ENCODE peak calls at places on chromosomes 5 and 9, in seven cellular contexts. One of them, this sample, is unnamed.

GRCh38 chr9:6080154-6080716 is 64.8 kb upstream of the RANBP6 start:
- DNase-seq in body of pancreas: peak; percentile 92
- DNase-seq in adipocyte: peak; percentile 94
- DNase-seq in MM.1S: peak; percentile 63
- DNase-seq in psoas muscle: peak; percentile 86
- DNase-seq in neuronal stem cell: peak; percentile 87
- DNase-seq in pancreas: peak; percentile 95
- DNase-seq in this sample: peak; percentile 72

GRCh38 chr5:89246252-89246651 is 363.3 kb upstream of the MEF2C start:
- DNase-seq in body of pancreas: no peak
- DNase-seq in adipocyte: no peak
- DNase-seq in MM.1S: no peak
- DNase-seq in psoas muscle: no peak
- DNase-seq in neuronal stem cell: no peak
- DNase-seq in pancreas: no peak
- DNase-seq in this sample: no peak

GRCh38 chr5:81755320-81755719 is 4.4 kb upstream of the SSBP2 start:
- DNase-seq in body of pancreas: peak; percentile 80
- DNase-seq in adipocyte: peak; percentile 92
- DNase-seq in MM.1S: no peak
- DNase-seq in psoas muscle: peak; percentile 43
- DNase-seq in neuronal stem cell: no peak
- DNase-seq in pancreas: no peak
- DNase-seq in this sample: no peak

GRCh38 chr9:98316445-98317133 is 61.1 kb upstream of the TBC1D2 start:
- DNase-seq in body of pancreas: no peak
- DNase-seq in adipocyte: no peak
- DNase-seq in MM.1S: no peak
- DNase-seq in psoas muscle: no peak
- DNase-seq in neuronal stem cell: no peak
- DNase-seq in pancreas: no peak
- DNase-seq in this sample: no peak

GRCh38 chr5:52909192-52909591 is 80.0 kb upstream of the ITGA2 start:
- DNase-seq in body of pancreas: no peak
- DNase-seq in adipocyte: no peak
- DNase-seq in MM.1S: no peak
- DNase-seq in psoas muscle: no peak
- DNase-seq in neuronal stem cell: no peak
- DNase-seq in pancreas: no peak
- DNase-seq in this sample: no peak

GRCh38 chr9:97803167-97804058 is 49.6 kb upstream of the FOXE1 start:
- DNase-seq in body of pancreas: peak; percentile 94
- DNase-seq in adipocyte: peak; percentile 74
- DNase-seq in MM.1S: peak; percentile 79
- DNase-seq in psoas muscle: peak; percentile 60
- DNase-seq in neuronal stem cell: peak; percentile 59
- DNase-seq in pancreas: peak; percentile 95
- DNase-seq in this sample: peak; percentile 77

GRCh38 chr9:130058154-130058553 is 4.4 kb downstream of the GPR107 start:
- DNase-seq in body of pancreas: no peak
- DNase-seq in adipocyte: no peak
- DNase-seq in MM.1S: peak; percentile 11
- DNase-seq in psoas muscle: no peak
- DNase-seq in neuronal stem cell: no peak
- DNase-seq in pancreas: no peak
- DNase-seq in this sample: no peak

GRCh38 chr9:113393281-113393680 is 7.8 kb downstream of the ALAD start:
- DNase-seq in body of pancreas: no peak
- DNase-seq in adipocyte: no peak
- DNase-seq in MM.1S: no peak
- DNase-seq in psoas muscle: no peak
- DNase-seq in neuronal stem cell: no peak
- DNase-seq in pancreas: no peak
- DNase-seq in this sample: no peak

GRCh38 chr5:66828551-66829421 is 232.6 kb downstream of the MAST4 start:
- DNase-seq in body of pancreas: peak; percentile 67
- DNase-seq in adipocyte: peak; percentile 78
- DNase-seq in MM.1S: peak; percentile 44
- DNase-seq in psoas muscle: no peak
- DNase-seq in neuronal stem cell: peak; percentile 56
- DNase-seq in pancreas: no peak
- DNase-seq in this sample: no peak

GRCh38 chr5:168401880-168402279 is 84.4 kb upstream of the RARS1 start:
- DNase-seq in body of pancreas: peak; percentile 37
- DNase-seq in adipocyte: no peak
- DNase-seq in MM.1S: no peak
- DNase-seq in psoas muscle: no peak
- DNase-seq in neuronal stem cell: no peak
- DNase-seq in pancreas: no peak
- DNase-seq in this sample: no peak

GRCh38 chr9:35658894-35659220 is 765 bp downstream of the CCDC107 start:
- DNase-seq in body of pancreas: peak; percentile 50
- DNase-seq in adipocyte: peak; percentile 54
- DNase-seq in MM.1S: peak; percentile 54
- DNase-seq in psoas muscle: peak; percentile 59
- DNase-seq in neuronal stem cell: no peak
- DNase-seq in pancreas: no peak
- DNase-seq in this sample: no peak

GRCh38 chr5:159217236-159217635 is 7.9 kb upstream of the RNF145 start:
- DNase-seq in body of pancreas: no peak
- DNase-seq in adipocyte: no peak
- DNase-seq in MM.1S: no peak
- DNase-seq in psoas muscle: no peak
- DNase-seq in neuronal stem cell: no peak
- DNase-seq in pancreas: no peak
- DNase-seq in this sample: no peak

GRCh38 chr5:95799181-95799835 is 23.2 kb downstream of the GLRX start:
- DNase-seq in body of pancreas: no peak
- DNase-seq in adipocyte: no peak
- DNase-seq in MM.1S: no peak
- DNase-seq in psoas muscle: no peak
- DNase-seq in neuronal stem cell: no peak
- DNase-seq in pancreas: no peak
- DNase-seq in this sample: no peak

GRCh38 chr9:136597965-136598364 is 52.1 kb upstream of the NOTCH1 start:
- DNase-seq in body of pancreas: no peak
- DNase-seq in adipocyte: no peak
- DNase-seq in MM.1S: no peak
- DNase-seq in psoas muscle: no peak
- DNase-seq in neuronal stem cell: no peak
- DNase-seq in pancreas: peak; percentile 47
- DNase-seq in this sample: no peak

GRCh38 chr5:107092695-107093094 is 578.0 kb downstream of the EFNA5 start:
- DNase-seq in body of pancreas: no peak
- DNase-seq in adipocyte: no peak
- DNase-seq in MM.1S: no peak
- DNase-seq in psoas muscle: no peak
- DNase-seq in neuronal stem cell: no peak
- DNase-seq in pancreas: no peak
- DNase-seq in this sample: no peak

GRCh38 chr5:80959768-80960442 is at the start of gene RASGRF2:
- DNase-seq in body of pancreas: no peak
- DNase-seq in adipocyte: peak; percentile 64
- DNase-seq in MM.1S: no peak
- DNase-seq in psoas muscle: peak; percentile 18
- DNase-seq in neuronal stem cell: peak; percentile 49
- DNase-seq in pancreas: no peak
- DNase-seq in this sample: no peak

GRCh38 chr5:76025069-76025468 is 58.1 kb upstream of the SV2C start:
- DNase-seq in body of pancreas: no peak
- DNase-seq in adipocyte: no peak
- DNase-seq in MM.1S: no peak
- DNase-seq in psoas muscle: no peak
- DNase-seq in neuronal stem cell: no peak
- DNase-seq in pancreas: no peak
- DNase-seq in this sample: no peak

GRCh38 chr9:33166263-33167083 is 663 bp downstream of the B4GALT1 start:
- DNase-seq in body of pancreas: no peak
- DNase-seq in adipocyte: peak; percentile 67
- DNase-seq in MM.1S: peak; percentile 22
- DNase-seq in psoas muscle: peak; percentile 58
- DNase-seq in neuronal stem cell: no peak
- DNase-seq in pancreas: peak; percentile 88
- DNase-seq in this sample: peak; percentile 35

GRCh38 chr5:171592076-171592475 is 172.6 kb downstream of the FGF18 start:
- DNase-seq in body of pancreas: no peak
- DNase-seq in adipocyte: no peak
- DNase-seq in MM.1S: no peak
- DNase-seq in psoas muscle: no peak
- DNase-seq in neuronal stem cell: no peak
- DNase-seq in pancreas: no peak
- DNase-seq in this sample: no peak

DNA sequence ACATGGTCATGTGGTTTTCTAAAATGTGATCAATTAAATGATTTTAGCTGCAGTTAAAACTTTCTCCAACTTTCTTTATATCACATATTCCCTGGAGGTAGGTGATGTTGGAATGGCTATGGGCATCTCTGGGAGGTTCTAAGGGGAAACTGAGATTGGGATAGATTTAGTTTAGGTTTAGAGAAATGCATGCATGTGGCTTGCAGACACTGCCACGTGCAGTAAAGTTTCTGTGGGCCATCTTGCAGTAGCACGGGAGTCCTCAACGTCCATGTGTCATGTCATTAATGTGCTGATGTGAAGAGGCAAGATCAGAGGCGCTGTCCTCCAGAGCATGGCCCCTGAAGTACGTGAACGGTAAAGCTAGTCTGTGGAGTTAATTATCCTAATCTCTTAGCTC is 532.7 kb downstream of the SEMA5A start:
- DNase-seq in body of pancreas: no peak
- DNase-seq in adipocyte: no peak
- DNase-seq in MM.1S: no peak
- DNase-seq in psoas muscle: no peak
- DNase-seq in neuronal stem cell: no peak
- DNase-seq in pancreas: no peak
- DNase-seq in this sample: no peak
- H3K9me3 ChIP-seq in body of pancreas: no peaks in the 10 kb centered on the region
- H3K9me3 ChIP-seq in adipocyte: no peaks in the 10 kb centered on the region
- H3K9me3 ChIP-seq in MM.1S: no peaks in the 10 kb centered on the region
- H3K9me3 ChIP-seq in psoas muscle: no peaks in the 10 kb centered on the region
- H3K9me3 ChIP-seq in neuronal stem cell: no peaks in the 10 kb centered on the region
- H3K9me3 ChIP-seq in pancreas: no peaks in the 10 kb centered on the region
- H3K9me3 ChIP-seq in this sample: no peaks in the 10 kb centered on the region

DNA sequence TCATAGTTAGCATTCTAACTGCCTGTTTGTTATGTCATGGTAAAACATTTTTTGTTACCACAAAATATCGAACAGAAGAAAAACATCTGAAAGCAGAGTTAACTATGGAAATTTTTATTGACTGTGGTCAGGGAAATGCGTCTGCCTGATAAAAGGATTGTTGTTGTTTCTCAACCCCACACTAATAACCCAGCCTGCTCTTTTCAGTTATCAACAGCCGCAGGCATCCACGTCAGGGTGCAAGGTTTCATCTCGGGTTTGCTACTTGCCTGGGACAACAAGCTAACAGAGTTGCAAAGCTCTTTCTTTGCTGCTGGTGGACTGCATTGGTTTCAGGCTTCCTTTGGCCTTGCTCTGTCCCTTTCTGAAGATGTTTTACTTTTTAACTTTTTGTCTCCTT is 969.2 kb downstream of the CDH18 start:
- DNase-seq in body of pancreas: no peak
- DNase-seq in adipocyte: peak; percentile 0
- DNase-seq in MM.1S: peak; percentile 12
- DNase-seq in psoas muscle: no peak
- DNase-seq in neuronal stem cell: no peak
- DNase-seq in pancreas: no peak
- DNase-seq in this sample: no peak
- H3K4me3 ChIP-seq in body of pancreas: no peak overlapping the region
- H3K4me3 ChIP-seq in adipocyte: no peak overlapping the region
- H3K4me3 ChIP-seq in MM.1S: no peak overlapping the region
- H3K4me3 ChIP-seq in psoas muscle: no peak overlapping the region
- H3K4me3 ChIP-seq in neuronal stem cell: no peak overlapping the region
- H3K4me3 ChIP-seq in pancreas: no peak overlapping the region
- H3K4me3 ChIP-seq in this sample: no peak overlapping the region

DNA sequence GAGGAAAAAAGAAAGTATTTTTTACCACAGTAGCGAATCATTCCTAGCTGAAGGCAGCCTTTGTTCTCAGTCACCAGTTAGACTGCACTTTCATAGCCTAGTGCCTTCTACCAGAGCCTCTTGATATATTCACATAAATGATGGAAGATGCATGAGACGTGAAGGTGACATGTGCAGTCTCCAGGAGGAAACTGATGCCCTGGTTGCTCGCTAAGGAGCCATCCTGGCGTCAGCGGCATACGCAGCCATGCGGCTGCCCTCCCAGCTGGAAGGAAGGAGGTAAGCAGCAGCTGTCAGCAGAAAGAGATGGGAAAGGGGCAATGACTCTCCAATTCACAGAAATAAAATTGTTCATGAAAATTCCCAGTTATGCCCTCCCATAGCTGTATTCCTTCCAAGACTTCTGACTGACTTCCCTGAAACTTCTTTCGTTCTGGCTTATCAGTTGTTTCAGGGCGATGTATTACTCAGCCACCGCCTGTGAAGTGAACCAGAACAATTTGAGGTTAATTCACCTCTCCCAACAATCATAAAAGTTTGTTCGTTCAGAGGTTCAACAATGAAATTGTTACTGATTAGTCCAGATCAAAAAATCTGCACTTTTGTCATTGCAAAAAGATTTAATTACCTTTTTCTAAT is 331.2 kb downstream of the NR2F1-AS1 start:
- DNase-seq in body of pancreas: no peak
- DNase-seq in adipocyte: no peak
- DNase-seq in MM.1S: no peak
- DNase-seq in psoas muscle: no peak
- DNase-seq in neuronal stem cell: no peak
- DNase-seq in pancreas: no peak
- DNase-seq in this sample: no peak
- H3K9me3 ChIP-seq in body of pancreas: no peaks in the 10 kb centered on the region
- H3K9me3 ChIP-seq in adipocyte: no peaks in the 10 kb centered on the region
- H3K9me3 ChIP-seq in MM.1S: no peaks in the 10 kb centered on the region
- H3K9me3 ChIP-seq in psoas muscle: no peaks in the 10 kb centered on the region
- H3K9me3 ChIP-seq in neuronal stem cell: no peaks in the 10 kb centered on the region
- H3K9me3 ChIP-seq in pancreas: no peaks in the 10 kb centered on the region
- H3K9me3 ChIP-seq in this sample: no peaks in the 10 kb centered on the region

GRCh38 chr9:100112677-100113336 is 13.8 kb downstream of the INVS start:
- DNase-seq in body of pancreas: no peak
- DNase-seq in adipocyte: no peak
- DNase-seq in MM.1S: no peak
- DNase-seq in psoas muscle: no peak
- DNase-seq in neuronal stem cell: no peak
- DNase-seq in pancreas: no peak
- DNase-seq in this sample: no peak

GRCh38 chr9:100111235-100111634 is 12.2 kb downstream of the INVS start:
- DNase-seq in body of pancreas: peak; percentile 83
- DNase-seq in adipocyte: peak; percentile 98
- DNase-seq in MM.1S: no peak
- DNase-seq in psoas muscle: peak; percentile 93
- DNase-seq in neuronal stem cell: no peak
- DNase-seq in pancreas: peak; percentile 79
- DNase-seq in this sample: no peak

GRCh38 chr9:100105861-100106260 is 6.8 kb downstream of the INVS start:
- DNase-seq in body of pancreas: no peak
- DNase-seq in adipocyte: no peak
- DNase-seq in MM.1S: no peak
- DNase-seq in psoas muscle: no peak
- DNase-seq in neuronal stem cell: no peak
- DNase-seq in pancreas: no peak
- DNase-seq in this sample: no peak

GRCh38 chr9:100106616-100107015 is 7.6 kb downstream of the INVS start:
- DNase-seq in body of pancreas: no peak
- DNase-seq in adipocyte: no peak
- DNase-seq in MM.1S: no peak
- DNase-seq in psoas muscle: no peak
- DNase-seq in neuronal stem cell: no peak
- DNase-seq in pancreas: no peak
- DNase-seq in this sample: no peak

GRCh38 chr9:100108572-100108971 is 9.5 kb downstream of the INVS start:
- DNase-seq in body of pancreas: no peak
- DNase-seq in adipocyte: no peak
- DNase-seq in MM.1S: no peak
- DNase-seq in psoas muscle: no peak
- DNase-seq in neuronal stem cell: no peak
- DNase-seq in pancreas: no peak
- DNase-seq in this sample: no peak
- H3K4me3 ChIP-seq in body of pancreas: no peak overlapping the region
- H3K4me3 ChIP-seq in adipocyte: no peak overlapping the region
- H3K4me3 ChIP-seq in MM.1S: no peak overlapping the region
- H3K4me3 ChIP-seq in psoas muscle: no peak overlapping the region
- H3K4me3 ChIP-seq in neuronal stem cell: no peak overlapping the region
- H3K4me3 ChIP-seq in pancreas: no peak overlapping the region
- H3K4me3 ChIP-seq in this sample: no peak overlapping the region

This sample was measured in OCI-LY7.